ENCODE peak calls at places on chromosomes 4 and X, in ten cellular contexts. S is fibroblast of the aortic adventitia, W is GM06990, N is AG09309, U is AG04449, Q is type B pancreatic cell, V is upper lobe of right lung, F is Peyer's patch, O is astrocyte of the spinal cord, K is kidney. Z is an unnamed sample.

GRCh38 chr4:40157444-40157843 is 39.4 kb upstream of the RHOH start:
- DNase-seq in N (no peak), F (no peak), O (no peak), U (no peak), S (no peak), Q (no peak), V (no peak), W (no peak), K (no peak), Z (no peak)

GRCh38 chr4:42643685-42644084 is 13.2 kb downstream of the ATP8A1 start:
- DNase-seq in F (no peak), U (no peak), K (no peak), S (no peak), Q (no peak), W (peak), N (no peak), O (no peak), V (no peak), Z (no peak)

GRCh38 chr4:81030061-81030616 is 369 bp upstream of the BMP3 start:
- DNase-seq in K (no peak), F (no peak), N (no peak), S (no peak), O (no peak), U (no peak), V (no peak), Q (no peak), W (no peak), Z (no peak)

GRCh38 chr4:4673070-4673469 is 131.2 kb upstream of the STX18 start:
- DNase-seq in F (peak), U (no peak), V (no peak), O (no peak), Q (no peak), N (no peak), W (no peak), K (no peak), S (peak), Z (no peak)

GRCh38 chr4:87032884-87033533 is 98.2 kb downstream of the AFF1 start:
- DNase-seq in U (no peak), W (no peak), N (no peak), S (peak), O (peak), Q (no peak), K (no peak), F (no peak), V (no peak), Z (no peak)

GRCh38 chr4:53844133-53844532 is 220.3 kb downstream of the CHIC2 start:
- DNase-seq in U (no peak), S (no peak), W (no peak), K (no peak), N (no peak), F (no peak), O (no peak), Q (no peak), V (no peak), Z (no peak)

GRCh38 chrX:135112096-135112729 is 8.1 kb downstream of the ETDB start:
- DNase-seq in N (peak), O (peak), Q (no peak), S (peak), U (no peak), V (no peak), F (no peak), K (no peak), W (peak), Z (no peak)

GRCh38 chrX:134622813-134623185 is 35.5 kb downstream of the PLAC1 start:
- DNase-seq in S (no peak), K (no peak), V (no peak), F (no peak), U (no peak), W (no peak), O (peak), N (no peak), Q (no peak), Z (no peak)

GRCh38 chr4:100340534-100341364 is 150.5 kb upstream of the DDIT4L start:
- DNase-seq in F (no peak), S (peak), N (peak), U (no peak), W (no peak), Q (no peak), K (no peak), V (no peak), O (peak), Z (peak)

GRCh38 chr4:140223056-140223810 is 69.2 kb upstream of the MAML3 start:
- DNase-seq in Q (no peak), F (no peak), O (peak), U (no peak), W (no peak), N (no peak), V (no peak), K (no peak), S (no peak), Z (no peak)

GRCh38 chr4:86939737-86940141 is 4.9 kb downstream of the AFF1 start:
- DNase-seq in W (peak), Q (no peak), O (no peak), V (no peak), K (no peak), F (no peak), S (no peak), N (no peak), U (no peak), Z (no peak)

GRCh38 chrX:135331525-135331924 is 22.2 kb downstream of the ETDC start:
- DNase-seq in U (no peak), O (no peak), Q (no peak), N (no peak), F (no peak), W (no peak), K (no peak), S (no peak), V (no peak), Z (no peak)

GRCh38 chrX:100649550-100650356 is 5.8 kb downstream of the SRPX2 start:
- DNase-seq in F (peak), W (no peak), N (peak), O (peak), K (peak), S (peak), V (peak), Q (no peak), U (peak), Z (peak)

GRCh38 chr4:162352580-162353107 is 188.8 kb upstream of the FSTL5 start:
- DNase-seq in S (no peak), Q (no peak), W (no peak), O (no peak), K (no peak), N (no peak), U (no peak), F (no peak), V (no peak), Z (no peak)

GRCh38 chr4:155025762-155026457 is 182.5 kb upstream of the NPY2R start:
- DNase-seq in F (no peak), V (no peak), O (peak), S (peak), K (no peak), W (peak), U (no peak), N (no peak), Q (no peak), Z (no peak)

GRCh38 chr4:104901438-104901837 is 245.2 kb upstream of the TET2 start:
- DNase-seq in U (no peak), K (no peak), F (no peak), V (no peak), Q (no peak), W (peak), O (peak), N (no peak), S (peak), Z (no peak)
- TF ChIP-seq CTCF in U (no peak), K (no peak), F (no peak), V (no peak), Q (no peak), W (peak), O (peak), N (no peak), S (no peak), Z (no peak)

GRCh38 chrX:95797344-95797743 is 887.3 kb upstream of the DIAPH2 start:
- DNase-seq in N (no peak), K (no peak), V (no peak), U (no peak), Q (no peak), W (no peak), O (no peak), S (no peak), F (no peak), Z (no peak)
- TF ChIP-seq CTCF in N (no peak), K (no peak), V (no peak), U (no peak), Q (no peak), W (no peak), O (no peak), S (no peak), F (no peak), Z (no peak)

DNA sequence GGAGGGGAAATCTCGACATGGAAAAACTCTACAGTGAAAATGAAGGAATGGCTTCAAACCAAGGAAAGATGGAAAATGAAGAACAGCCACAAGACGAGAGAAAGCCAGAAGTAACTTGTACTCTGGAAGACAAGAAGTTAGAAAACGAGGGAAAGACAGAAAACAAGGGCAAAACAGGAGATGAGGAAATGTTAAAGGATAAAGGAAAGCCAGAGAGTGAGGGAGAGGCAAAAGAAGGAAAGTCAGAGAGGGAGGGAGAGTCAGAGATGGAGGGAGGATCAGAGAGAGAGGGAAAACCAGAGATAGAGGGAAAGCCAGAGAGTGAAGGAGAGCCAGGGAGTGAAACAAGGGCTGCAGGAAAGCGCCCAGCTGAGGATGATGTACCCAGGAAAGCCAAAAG is 1.3 kb downstream of the TCEAL4 start:
- DNase-seq in S (no peak), N (no peak), V (no peak), K (no peak), Q (no peak), U (no peak), F (no peak), W (no peak), O (no peak), Z (no peak)
- TF ChIP-seq CTCF in S (no peak), N (no peak), V (no peak), K (no peak), Q (no peak), U (no peak), F (no peak), W (no peak), O (no peak), Z (no peak)

GRCh38 chr4:11072426-11072825 is 356.3 kb downstream of the HS3ST1 start:
- DNase-seq in F (no peak), U (no peak), N (no peak), W (no peak), S (no peak), Q (no peak), O (no peak), K (no peak), V (no peak), Z (no peak)

GRCh38 chr4:11072999-11073398 is 355.7 kb downstream of the HS3ST1 start:
- DNase-seq in F (no peak), W (no peak), O (no peak), N (no peak), Q (no peak), U (no peak), K (no peak), V (no peak), S (no peak), Z (no peak)

GRCh38 chr4:11069581-11069980 is 359.1 kb downstream of the HS3ST1 start:
- DNase-seq in N (no peak), Q (no peak), O (no peak), F (no peak), V (no peak), W (no peak), S (no peak), U (no peak), K (no peak), Z (no peak)

GRCh38 chr4:11073621-11074051 is 355.1 kb downstream of the HS3ST1 start:
- DNase-seq in N (no peak), W (no peak), K (no peak), Q (no peak), F (no peak), V (no peak), S (peak), U (no peak), O (peak), Z (no peak)

GRCh38 chr4:11070813-11071212 is 357.9 kb downstream of the HS3ST1 start:
- DNase-seq in S (no peak), W (no peak), K (no peak), F (no peak), N (no peak), O (no peak), U (no peak), Q (no peak), V (no peak), Z (no peak)
- TF ChIP-seq CTCF in S (no peak), W (no peak), K (no peak), F (no peak), N (no peak), O (no peak), U (no peak), Q (no peak), V (no peak), Z (no peak)

DNA sequence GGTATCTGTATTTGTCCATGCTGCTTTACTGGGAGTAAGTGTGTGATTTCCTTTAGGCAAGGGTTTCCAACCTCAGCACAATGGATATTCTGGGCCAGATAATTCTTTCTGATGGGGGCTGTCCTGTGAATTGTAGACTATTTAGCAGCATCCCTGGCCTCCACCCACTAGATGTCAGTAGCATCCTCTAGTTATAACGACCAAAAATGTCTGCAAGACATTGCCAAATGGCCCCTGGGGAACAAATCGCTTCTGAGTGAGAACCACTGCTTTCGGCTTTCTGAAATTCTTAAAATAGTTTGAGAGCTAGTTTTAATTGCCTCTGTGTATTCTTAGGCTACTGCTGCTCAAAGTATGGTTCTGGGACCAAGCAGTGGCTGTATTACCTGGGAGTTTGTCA is 81.2 kb upstream of the GPM6B start:
- DNase-seq in S (peak), N (no peak), F (no peak), V (no peak), U (no peak), O (no peak), Q (no peak), W (no peak), K (no peak), Z (no peak)
- TF ChIP-seq CTCF in S (no peak), N (no peak), F (no peak), V (peak), U (no peak), O (no peak), Q (peak), W (peak), K (no peak), Z (peak)

DNA sequence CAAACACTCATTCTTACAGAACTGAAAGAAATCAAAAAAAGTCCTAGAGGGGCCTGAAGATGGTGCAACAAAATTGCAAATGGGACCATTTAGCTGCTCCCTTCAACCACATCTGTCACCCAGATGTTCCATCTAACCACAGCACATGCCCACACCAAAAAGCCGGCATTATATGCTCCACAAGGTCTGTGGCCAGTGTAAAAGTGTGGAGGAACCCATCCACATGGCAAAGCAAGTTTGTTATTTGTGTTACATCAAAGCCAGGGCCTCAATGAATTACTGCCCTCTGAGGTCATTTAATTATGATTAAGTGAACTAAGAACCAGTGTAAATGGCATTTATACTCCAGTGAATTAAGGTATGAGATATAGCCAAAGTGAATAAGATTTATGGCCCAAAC is 48.8 kb upstream of the FGF16 start:
- DNase-seq in F (no peak), N (no peak), Q (no peak), W (no peak), O (no peak), U (no peak), K (no peak), V (no peak), S (peak), Z (no peak)
- TF ChIP-seq CTCF in F (no peak), N (no peak), Q (no peak), W (no peak), O (no peak), U (no peak), K (no peak), V (no peak), S (no peak), Z (no peak)

GRCh38 chr4:158710814-158711213 is 12.4 kb downstream of the PPID start:
- DNase-seq in K (no peak), F (no peak), O (peak), Q (no peak), S (peak), N (no peak), U (no peak), V (no peak), W (no peak), Z (no peak)
- TF ChIP-seq CTCF in K (peak), F (no peak), O (peak), Q (peak), S (peak), N (peak), U (peak), V (no peak), W (no peak), Z (peak)

GRCh38 chr4:13906727-13907126 is 279.2 kb upstream of the BOD1L1 start:
- DNase-seq in V (no peak), U (no peak), K (no peak), F (no peak), N (no peak), Q (no peak), W (no peak), O (peak), S (no peak), Z (no peak)

GRCh38 chr4:13905543-13905942 is 278.0 kb upstream of the BOD1L1 start:
- DNase-seq in N (no peak), U (no peak), K (no peak), S (peak), F (no peak), O (peak), Q (no peak), V (no peak), W (no peak), Z (no peak)

GRCh38 chr4:13910556-13910955 is 283.0 kb upstream of the BOD1L1 start:
- DNase-seq in F (no peak), S (no peak), U (no peak), V (no peak), N (no peak), O (no peak), W (no peak), K (no peak), Q (no peak), Z (no peak)

GRCh38 chr4:13908455-13908854 is 280.9 kb upstream of the BOD1L1 start:
- DNase-seq in S (no peak), U (no peak), K (no peak), F (no peak), V (no peak), Q (no peak), N (no peak), O (no peak), W (no peak), Z (no peak)

GRCh38 chr4:13907255-13907751 is 279.8 kb upstream of the BOD1L1 start:
- DNase-seq in K (no peak), V (no peak), Q (no peak), F (no peak), O (peak), W (no peak), U (peak), N (peak), S (peak), Z (peak)
- TF ChIP-seq CTCF in K (no peak), V (no peak), Q (no peak), F (no peak), O (peak), W (peak), U (peak), N (peak), S (peak), Z (peak)

DNA sequence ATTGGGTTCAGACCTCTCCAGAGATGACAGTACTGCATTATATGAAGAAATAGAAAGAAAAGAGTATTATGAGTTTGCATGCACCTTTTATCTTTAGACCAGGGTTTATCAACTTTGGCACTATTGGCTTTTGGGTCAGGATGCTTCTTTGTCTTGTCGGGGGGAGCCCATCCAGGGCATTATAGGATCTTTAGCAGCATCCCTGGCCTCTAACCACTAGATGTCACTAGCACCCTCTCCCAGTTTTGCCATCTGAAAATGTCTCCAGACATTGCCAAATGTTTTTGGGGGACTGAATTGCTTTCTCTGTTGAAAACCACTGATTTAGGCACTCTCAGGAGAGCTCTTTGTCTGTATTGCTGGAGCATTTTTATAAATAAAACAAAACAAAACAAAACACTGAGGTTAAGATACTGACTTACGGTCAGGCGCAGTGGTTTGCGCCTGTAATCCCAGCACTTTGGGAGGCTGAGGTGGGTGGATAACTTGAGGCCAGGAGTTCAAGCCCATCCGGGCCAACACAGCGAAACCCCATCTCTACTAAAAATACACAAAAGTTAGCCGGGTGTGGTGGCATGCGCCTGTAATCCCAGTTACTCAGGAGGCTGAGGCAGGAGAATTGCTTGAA is 23.6 kb downstream of the CA5B start:
- DNase-seq in Q (no peak), V (no peak), W (no peak), F (no peak), N (no peak), U (no peak), K (no peak), S (peak), O (peak), Z (no peak)
- TF ChIP-seq CTCF in Q (peak), V (peak), W (peak), F (peak), N (peak), U (peak), K (peak), S (peak), O (peak), Z (peak)